ENCODE peak calls at places on chromosomes 12 and 14, in four cellular contexts. A is HEK293T; Q is CD8-positive, alpha-beta T cell; U is lung microvascular endothelial cell. Y is an unnamed sample.

GRCh38 chr14:99169776-99170356 is 102.1 kb downstream of the BCL11B start:
- DNase-seq in U (no peak), A (no peak), Q (no peak), Y (no peak)

GRCh38 chr12:44155349-44155748 is 319.5 kb downstream of the TMEM117 start:
- DNase-seq in Q (no peak), A (no peak), U (no peak), Y (no peak)

GRCh38 chr14:80522936-80523335 is 311.6 kb upstream of the DIO2 start:
- DNase-seq in Q (no peak), A (no peak), U (peak), Y (no peak)

GRCh38 chr12:109462868-109463692 is 14.0 kb downstream of the KCTD10 start:
- DNase-seq in Q (no peak), U (peak), A (no peak), Y (no peak)

GRCh38 chr12:122116707-122117535 is 38.4 kb downstream of the MLXIP start:
- DNase-seq in Q (no peak), A (no peak), U (no peak), Y (no peak)

GRCh38 chr14:66920196-66920595 is 269.0 kb upstream of the GARIN2 start:
- DNase-seq in A (no peak), U (no peak), Q (no peak), Y (no peak)

GRCh38 chr14:105059917-105060565 is 5.2 kb downstream of the GPR132 start:
- DNase-seq in U (no peak), Q (no peak), A (no peak), Y (no peak)

GRCh38 chr12:115455268-115455681 is 771.3 kb upstream of the TBX3 start:
- DNase-seq in A (no peak), Q (no peak), U (no peak), Y (no peak)

GRCh38 chr12:57434517-57435223 is at the start of gene INHBC:
- DNase-seq in A (no peak), U (no peak), Q (no peak), Y (no peak)

GRCh38 chr12:74515849-74516248 is 21.8 kb upstream of the ATXN7L3B start:
- DNase-seq in U (no peak), Q (no peak), A (no peak), Y (no peak)

GRCh38 chr14:50874842-50875241 is 3.0 kb downstream of the ABHD12B start:
- DNase-seq in U (no peak), Q (no peak), A (no peak), Y (no peak)

GRCh38 chr14:103882503-103883262 is 35.3 kb upstream of the PPP1R13B start:
- DNase-seq in A (no peak), Q (no peak), U (no peak), Y (no peak)

GRCh38 chr14:55077691-55078151 is 26.3 kb downstream of the MAPK1IP1L start:
- DNase-seq in A (no peak), Q (no peak), U (no peak), Y (no peak)

GRCh38 chr14:104820669-104821228 is 19.8 kb downstream of the ZBTB42 start:
- DNase-seq in U (peak), Q (no peak), A (no peak), Y (no peak)

GRCh38 chr12:118068361-118068958 is 7.5 kb upstream of the WSB2 start:
- DNase-seq in A (no peak), U (no peak), Q (no peak), Y (no peak)

Y was measured in KG1.